ENCODE peak calls at places on chromosomes 11 and 22, in seven cellular contexts. One of them, this sample, is unnamed.

GRCh38 chr22:44797181-44797720 is 44.9 kb downstream of the ARHGAP8 start:
- DNase-seq in GM03348: no peak
- DNase-seq in naive B cell: no peak
- DNase-seq in activated B cell treated with CpG ODN at 0.5 μM for 24 hours: no peak
- DNase-seq in activated CD8-positive, alpha-beta memory T cell treated with anti-CD3 and anti-CD28 coated beads for 1 hour: no peak
- DNase-seq in endodermal cell: no peak
- DNase-seq in HCT116: no peak
- DNase-seq in this sample: no peak

GRCh38 chr11:111269146-111269868 is 23.8 kb downstream of the POU2AF2 start:
- DNase-seq in activated B cell treated with CpG ODN at 0.5 μM for 24 hours: no peak
- DNase-seq in HCT116: no peak
- DNase-seq in naive B cell: no peak
- DNase-seq in activated CD8-positive, alpha-beta memory T cell treated with anti-CD3 and anti-CD28 coated beads for 1 hour: no peak
- DNase-seq in GM03348: no peak
- DNase-seq in endodermal cell: no peak
- DNase-seq in this sample: no peak

GRCh38 chr11:112523477-112523876 is 262.8 kb upstream of the PLET1 start:
- DNase-seq in naive B cell: no peak
- DNase-seq in endodermal cell: peak; percentile 58
- DNase-seq in activated CD8-positive, alpha-beta memory T cell treated with anti-CD3 and anti-CD28 coated beads for 1 hour: no peak
- DNase-seq in HCT116: no peak
- DNase-seq in activated B cell treated with CpG ODN at 0.5 μM for 24 hours: no peak
- DNase-seq in GM03348: no peak
- DNase-seq in this sample: peak; percentile 46

GRCh38 chr22:24133187-24133965 is 47.9 kb upstream of the SUSD2 start:
- DNase-seq in endodermal cell: peak; percentile 69
- DNase-seq in naive B cell: no peak
- DNase-seq in activated CD8-positive, alpha-beta memory T cell treated with anti-CD3 and anti-CD28 coated beads for 1 hour: no peak
- DNase-seq in GM03348: no peak
- DNase-seq in HCT116: no peak
- DNase-seq in activated B cell treated with CpG ODN at 0.5 μM for 24 hours: no peak
- DNase-seq in this sample: no peak

GRCh38 chr11:111841370-111842053 is 29.9 kb downstream of the ALG9 start:
- DNase-seq in activated CD8-positive, alpha-beta memory T cell treated with anti-CD3 and anti-CD28 coated beads for 1 hour: peak; percentile 78
- DNase-seq in HCT116: peak; percentile 64
- DNase-seq in naive B cell: peak; percentile 75
- DNase-seq in activated B cell treated with CpG ODN at 0.5 μM for 24 hours: peak; percentile 69
- DNase-seq in GM03348: peak; percentile 83
- DNase-seq in endodermal cell: peak; percentile 96
- DNase-seq in this sample: peak; percentile 70

GRCh38 chr11:1877211-1878133 is 14.2 kb downstream of the PRR33 start:
- DNase-seq in HCT116: no peak
- DNase-seq in GM03348: no peak
- DNase-seq in activated CD8-positive, alpha-beta memory T cell treated with anti-CD3 and anti-CD28 coated beads for 1 hour: no peak
- DNase-seq in activated B cell treated with CpG ODN at 0.5 μM for 24 hours: peak; percentile 14
- DNase-seq in naive B cell: no peak
- DNase-seq in endodermal cell: no peak
- DNase-seq in this sample: peak; percentile 23

GRCh38 chr11:116062129-116062525 is 557.9 kb upstream of the CADM1 start:
- DNase-seq in activated B cell treated with CpG ODN at 0.5 μM for 24 hours: no peak
- DNase-seq in endodermal cell: no peak
- DNase-seq in HCT116: no peak
- DNase-seq in naive B cell: no peak
- DNase-seq in activated CD8-positive, alpha-beta memory T cell treated with anti-CD3 and anti-CD28 coated beads for 1 hour: no peak
- DNase-seq in GM03348: no peak
- DNase-seq in this sample: no peak

GRCh38 chr11:18463439-18463838 is 7.8 kb downstream of the LDHAL6A start:
- DNase-seq in HCT116: no peak
- DNase-seq in GM03348: no peak
- DNase-seq in endodermal cell: no peak
- DNase-seq in naive B cell: no peak
- DNase-seq in activated CD8-positive, alpha-beta memory T cell treated with anti-CD3 and anti-CD28 coated beads for 1 hour: no peak
- DNase-seq in activated B cell treated with CpG ODN at 0.5 μM for 24 hours: no peak
- DNase-seq in this sample: no peak

GRCh38 chr11:35525501-35526175 is at the start of gene PAMR1:
- DNase-seq in naive B cell: no peak
- DNase-seq in HCT116: no peak
- DNase-seq in activated CD8-positive, alpha-beta memory T cell treated with anti-CD3 and anti-CD28 coated beads for 1 hour: no peak
- DNase-seq in activated B cell treated with CpG ODN at 0.5 μM for 24 hours: no peak
- DNase-seq in endodermal cell: peak; percentile 92
- DNase-seq in GM03348: peak; percentile 87
- DNase-seq in this sample: peak; percentile 44

GRCh38 chr22:27991586-27992293 is 72.7 kb upstream of the PITPNB start:
- DNase-seq in endodermal cell: peak; percentile 40
- DNase-seq in GM03348: no peak
- DNase-seq in HCT116: no peak
- DNase-seq in activated B cell treated with CpG ODN at 0.5 μM for 24 hours: no peak
- DNase-seq in naive B cell: no peak
- DNase-seq in activated CD8-positive, alpha-beta memory T cell treated with anti-CD3 and anti-CD28 coated beads for 1 hour: no peak
- DNase-seq in this sample: no peak

GRCh38 chr11:101960231-101960630 is 43.9 kb upstream of the ANGPTL5 start:
- DNase-seq in endodermal cell: no peak
- DNase-seq in activated CD8-positive, alpha-beta memory T cell treated with anti-CD3 and anti-CD28 coated beads for 1 hour: no peak
- DNase-seq in naive B cell: no peak
- DNase-seq in HCT116: no peak
- DNase-seq in activated B cell treated with CpG ODN at 0.5 μM for 24 hours: no peak
- DNase-seq in GM03348: no peak
- DNase-seq in this sample: no peak

GRCh38 chr11:126407101-126407521 is 51.6 kb downstream of the ST3GAL4 start:
- DNase-seq in activated CD8-positive, alpha-beta memory T cell treated with anti-CD3 and anti-CD28 coated beads for 1 hour: no peak
- DNase-seq in naive B cell: no peak
- DNase-seq in HCT116: no peak
- DNase-seq in endodermal cell: no peak
- DNase-seq in GM03348: no peak
- DNase-seq in activated B cell treated with CpG ODN at 0.5 μM for 24 hours: no peak
- DNase-seq in this sample: no peak